ENCODE peak calls at places on chromosomes 2 and 18, in six cellular contexts. L, D, R, H, K and X are unnamed samples.

GRCh38 chr2:210961249-210961648 is 404.9 kb downstream of the CPS1 start:
- DNase-seq in D (no peak), K (no peak), L (no peak), R (no peak), H (no peak), X (no peak)

GRCh38 chr2:219737270-219737691 is 109.9 kb downstream of the SLC4A3 start:
- DNase-seq in L (no peak), H (peak; percentile 25), D (no peak), R (no peak), K (no peak), X (no peak)

GRCh38 chr18:54396755-54397154 is 39.0 kb downstream of the C18orf54 start:
- DNase-seq in K (no peak), H (no peak), R (no peak), L (no peak), D (no peak), X (no peak)

GRCh38 chr18:48914581-48915251 is 36.0 kb downstream of the SMAD7 start:
- DNase-seq in D (no peak), L (no peak), K (no peak), R (no peak), H (peak; percentile 74), X (no peak)

GRCh38 chr2:3046170-3046865 is 331.3 kb downstream of the EIPR1 start:
- DNase-seq in H (no peak), D (no peak), K (no peak), R (no peak), L (no peak), X (no peak)

GRCh38 chr2:155377178-155377780 is 678.8 kb downstream of the KCNJ3 start:
- DNase-seq in D (no peak), K (no peak), L (no peak), R (peak; percentile 3), H (peak; percentile 15), X (no peak)

GRCh38 chr2:19669126-19669525 is 232.7 kb downstream of the TTC32 start:
- DNase-seq in D (no peak), H (no peak), L (no peak), R (no peak), K (no peak), X (no peak)

GRCh38 chr2:30217644-30218361 is 13.5 kb upstream of the LBH start:
- DNase-seq in L (no peak), R (no peak), H (no peak), D (no peak), K (no peak), X (no peak)

GRCh38 chr2:235568431-235568830 is 74.6 kb downstream of the AGAP1 start:
- DNase-seq in L (no peak), K (no peak), R (no peak), H (no peak), D (no peak), X (no peak)

GRCh38 chr18:61551586-61551985 is 218.4 kb downstream of the CDH20 start:
- DNase-seq in R (peak; percentile 39), K (peak; percentile 58), H (peak; percentile 85), D (peak; percentile 68), L (peak; percentile 71), X (peak; percentile 39)

GRCh38 chr2:200767111-200767885 is 44.4 kb upstream of the BZW1 start:
- DNase-seq in K (no peak), H (no peak), R (no peak), D (no peak), L (no peak), X (no peak)

GRCh38 chr2:157684940-157685466 is 56.3 kb upstream of the ACVR1C start:
- DNase-seq in H (peak; percentile 20), L (no peak), R (no peak), K (no peak), D (no peak), X (no peak)

GRCh38 chr2:11014026-11014425 is 102.3 kb downstream of the KCNF1 start:
- DNase-seq in D (no peak), K (no peak), R (no peak), H (no peak), L (no peak), X (no peak)

GRCh38 chr2:106982350-106982749 is 96.4 kb upstream of the ST6GAL2 start:
- DNase-seq in L (no peak), H (no peak), K (no peak), D (no peak), R (no peak), X (no peak)

GRCh38 chr2:1341409-1342120 is 71.7 kb upstream of the TPO start:
- DNase-seq in R (no peak), K (no peak), D (no peak), H (no peak), L (no peak), X (no peak)

GRCh38 chr2:77640924-77641323 is 118.7 kb upstream of the LRRTM4 start:
- DNase-seq in R (no peak), H (no peak), K (no peak), D (no peak), L (no peak), X (no peak)

GRCh38 chr2:233811732-233812131 is 33.6 kb downstream of the MROH2A start:
- DNase-seq in L (no peak), R (no peak), K (no peak), D (no peak), H (no peak), X (no peak)

GRCh38 chr2:212392544-212392943 is 146.1 kb downstream of the ERBB4 start:
- DNase-seq in H (no peak), K (no peak), R (no peak), L (no peak), D (no peak), X (no peak)

GRCh38 chr2:201931475-201931874 is 102.2 kb upstream of the FZD7 start:
- DNase-seq in D (no peak), K (no peak), L (no peak), H (no peak), R (no peak), X (no peak)

GRCh38 chr2:230849633-230850357 is 14.9 kb upstream of the ITM2C start:
- DNase-seq in D (no peak), H (peak; percentile 49), K (no peak), L (no peak), R (no peak), X (no peak)

GRCh38 chr2:201327678-201328077 is 29.5 kb downstream of the FLACC1 start:
- DNase-seq in L (no peak), R (no peak), K (no peak), H (no peak), D (no peak), X (no peak)

GRCh38 chr2:230928701-230929380 is 3.8 kb upstream of the GPR55 start:
- DNase-seq in L (no peak), H (no peak), R (no peak), D (no peak), K (no peak), X (no peak)

GRCh38 chr18:76099931-76100457 is 395.0 kb downstream of the ZNF516 start:
- DNase-seq in R (no peak), K (no peak), D (no peak), L (no peak), H (no peak), X (no peak)

GRCh38 chr2:166464187-166464586 is 29.9 kb downstream of the SCN7A start:
- DNase-seq in R (no peak), L (no peak), H (no peak), D (no peak), K (no peak), X (no peak)

GRCh38 chr18:22465859-22466602 is 48.3 kb upstream of the CTAGE1 start:
- DNase-seq in K (peak; percentile 90), R (peak; percentile 90), H (peak; percentile 88), D (peak; percentile 78), L (peak; percentile 94), X (peak; percentile 86)

GRCh38 chr2:23285076-23285795 is 99.7 kb upstream of the KLHL29 start:
- DNase-seq in H (no peak), R (no peak), L (no peak), K (no peak), D (no peak), X (no peak)

GRCh38 chr2:240590681-240591111 is 4.2 kb downstream of the CAPN10 start:
- DNase-seq in K (no peak), D (no peak), H (no peak), R (no peak), L (no peak), X (no peak)

GRCh38 chr18:53551868-53552426 is 672.5 kb downstream of the MBD2 start:
- DNase-seq in R (no peak), K (no peak), H (no peak), L (no peak), D (no peak), X (no peak)

GRCh38 chr2:72895759-72896281 is 8.6 kb downstream of the SPR start:
- DNase-seq in K (no peak), R (peak; percentile 17), D (no peak), H (no peak), L (no peak), X (no peak)

GRCh38 chr2:45466045-45466444 is 145.0 kb downstream of the SRBD1 start:
- DNase-seq in R (no peak), H (peak; percentile 27), L (no peak), D (no peak), K (no peak), X (no peak)

GRCh38 chr2:69946351-69947077 is 14.9 kb downstream of the ASPRV1 start:
- DNase-seq in K (peak; percentile 18), H (no peak), R (peak; percentile 42), L (no peak), D (no peak), X (peak; percentile 96)

GRCh38 chr18:31596081-31596872 is 4.6 kb downstream of the TTR start:
- DNase-seq in H (no peak), D (no peak), R (peak; percentile 42), L (no peak), K (no peak), X (no peak)

GRCh38 chr18:48922203-48922800 is 28.5 kb downstream of the SMAD7 start:
- DNase-seq in K (no peak), D (no peak), L (no peak), H (no peak), R (no peak), X (no peak)

GRCh38 chr2:150644298-150645067 is 157.0 kb upstream of the RND3 start:
- DNase-seq in K (no peak), L (peak; percentile 84), H (no peak), R (no peak), D (peak; percentile 63), X (peak; percentile 46)